ENCODE peak calls at places on chromosomes 16 and 17, in four cellular contexts. C is GM23338, N is PC-3, B is neural progenitor cell. Y is an unnamed sample.

GRCh38 chr17:8137645-8138342 is 13.9 kb upstream of the HES7 start:
- DNase-seq in N (no peak), B (no peak), C (no peak), Y (no peak)

GRCh38 chr17:38598536-38598935 is 7.2 kb downstream of the SRCIN1 start:
- DNase-seq in B (peak; percentile 95), N (peak; percentile 76), C (peak; percentile 99), Y (peak; percentile 72)

GRCh38 chr16:66289986-66290385 is 76.5 kb upstream of the CDH5 start:
- DNase-seq in C (no peak), N (no peak), B (no peak), Y (no peak)

GRCh38 chr16:4351880-4352279 is 759 bp upstream of the PAM16 start:
- DNase-seq in B (no peak), N (peak; percentile 62), C (no peak), Y (no peak)

GRCh38 chr17:57861737-57862409 is 12.0 kb upstream of the MRPS23 start:
- DNase-seq in C (peak; percentile 73), N (peak; percentile 43), B (peak; percentile 68), Y (no peak)

GRCh38 chr17:48011405-48012150 is 26.0 kb downstream of the COPZ2 start:
- DNase-seq in C (peak; percentile 80), B (peak; percentile 64), N (peak; percentile 82), Y (peak; percentile 70)

GRCh38 chr16:65510850-65511249 is 389.0 kb upstream of the CDH11 start:
- DNase-seq in C (no peak), B (no peak), N (no peak), Y (no peak)

GRCh38 chr16:57093845-57094564 is 1.6 kb downstream of the CPNE2 start:
- DNase-seq in B (no peak), N (peak; percentile 12), C (no peak), Y (no peak)

GRCh38 chr16:68162413-68162812 is 73.5 kb downstream of the ESRP2 start:
- DNase-seq in N (no peak), C (no peak), B (no peak), Y (no peak)

GRCh38 chr16:31480851-31481250 is 2.1 kb upstream of the SLC5A2 start:
- DNase-seq in B (no peak), N (no peak), C (no peak), Y (no peak)

GRCh38 chr17:6713130-6713917 is at the start of gene SLC13A5:
- DNase-seq in N (no peak), C (peak; percentile 91), B (peak; percentile 93), Y (no peak)

GRCh38 chr17:6711681-6712057 is 1.5 kb downstream of the SLC13A5 start:
- DNase-seq in B (no peak), C (no peak), N (no peak), Y (no peak)

GRCh38 chr17:6713918-6714271 is 726 bp upstream of the SLC13A5 start:
- DNase-seq in B (peak; percentile 56), C (peak; percentile 53), N (no peak), Y (no peak)

GRCh38 chr17:6712058-6712853 is 913 bp downstream of the SLC13A5 start:
- DNase-seq in B (peak; percentile 73), C (peak; percentile 78), N (no peak), Y (no peak)

DNA sequence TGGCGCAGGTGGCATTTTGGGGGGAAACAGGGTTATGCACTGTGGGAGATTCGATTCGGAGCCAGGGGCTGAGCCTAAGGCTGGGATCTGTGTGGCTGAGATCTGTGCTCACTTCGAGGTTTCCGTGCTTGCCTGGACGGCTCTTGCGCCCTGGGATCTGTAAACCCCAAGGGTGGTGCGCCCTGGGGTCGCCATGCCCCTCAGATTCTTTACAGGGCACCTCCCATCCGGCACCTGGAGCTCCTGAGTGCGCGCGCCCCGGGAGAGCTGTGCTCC is 377 bp downstream of the SLC13A5 start:
- DNase-seq in C (no peak), N (no peak), B (no peak), Y (no peak)
- TF ChIP-seq EZH2 in C (no peak), N (no peak), B (no peak), Y (no peak)

DNA sequence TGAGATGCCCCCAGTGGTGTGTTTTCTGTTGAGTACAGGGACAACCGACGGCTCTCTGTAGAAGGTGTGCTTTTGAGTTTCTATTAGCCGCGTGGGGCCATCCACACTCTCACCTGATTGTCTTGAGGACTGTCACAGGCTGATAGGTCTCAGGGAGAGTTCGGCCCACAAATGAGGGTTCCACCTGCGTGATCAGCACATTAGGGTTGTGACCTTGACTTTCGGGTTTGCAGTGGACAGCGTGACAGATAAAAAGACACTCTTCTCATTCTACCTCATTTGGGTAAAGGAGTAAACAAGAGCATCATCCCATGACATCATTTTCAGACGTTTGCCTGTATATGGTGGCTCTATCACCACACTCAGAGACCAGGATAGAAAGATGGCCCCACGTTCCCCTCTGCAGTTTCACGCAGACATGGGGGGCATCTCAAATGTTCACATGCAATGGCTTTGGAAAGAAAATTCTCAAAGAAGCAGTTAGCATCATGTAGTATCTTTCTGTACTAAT is 74.3 kb upstream of the MRTFB start:
- DNase-seq in C (no peak), N (no peak), B (no peak), Y (no peak)
- H3K27ac ChIP-seq in C (no peak overlapping the region), N (no peak overlapping the region), B (no peak overlapping the region), Y (no peak overlapping the region)

GRCh38 chr16:27270389-27270788 is 1.8 kb upstream of the NSMCE1 start:
- DNase-seq in C (no peak), B (no peak), N (no peak), Y (no peak)

GRCh38 chr16:27267037-27267677 is 1.4 kb downstream of the NSMCE1 start:
- DNase-seq in N (no peak), C (no peak), B (no peak), Y (no peak)

GRCh38 chr16:27268376-27269299 is at the start of gene NSMCE1:
- DNase-seq in N (peak; percentile 94), B (peak; percentile 92), C (peak; percentile 97), Y (peak; percentile 95)

GRCh38 chr16:27272076-27272475 is 3.5 kb upstream of the NSMCE1 start:
- DNase-seq in N (no peak), C (no peak), B (no peak), Y (no peak)

DNA sequence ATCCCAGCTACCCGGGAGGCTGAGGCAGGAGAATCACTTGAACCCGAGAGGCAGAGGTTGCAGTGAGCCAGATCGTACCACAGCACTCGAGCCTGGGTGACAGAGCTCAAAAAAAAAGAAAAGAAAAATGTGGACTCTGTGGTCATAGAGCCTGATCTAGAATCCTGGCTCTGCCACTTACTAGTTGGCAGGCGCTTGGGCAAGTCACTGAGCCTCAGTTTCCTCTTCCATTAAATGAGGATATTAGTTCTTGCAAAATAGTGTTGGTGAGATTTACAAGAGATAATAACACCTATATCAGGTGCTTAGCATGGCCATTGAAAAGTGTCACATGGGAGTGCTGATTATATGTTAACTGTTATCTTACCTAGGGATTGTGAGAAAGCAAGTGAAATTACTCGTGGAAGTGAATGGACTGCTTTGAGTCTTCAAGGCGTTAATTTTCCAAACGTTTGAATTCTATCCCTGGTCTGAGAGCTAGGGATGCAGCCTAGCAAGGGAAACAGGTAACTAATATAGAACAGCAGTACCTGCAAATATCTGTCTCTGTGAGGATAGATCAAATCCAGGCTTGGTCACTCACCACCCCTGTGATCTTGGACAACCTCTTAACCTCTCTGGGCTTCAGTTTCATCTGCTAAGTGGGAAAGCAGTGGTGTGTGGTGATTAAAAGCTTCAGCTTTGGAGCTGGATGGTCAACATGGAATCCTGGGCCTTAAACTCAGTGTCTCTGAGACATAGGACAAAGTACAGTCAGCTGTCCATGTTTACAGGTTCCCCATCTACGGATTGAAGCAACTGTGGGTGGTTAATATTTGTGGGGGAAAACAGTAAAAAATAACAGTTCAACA is 953 bp upstream of the NSMCE1 start:
- DNase-seq in N (no peak), C (no peak), B (no peak), Y (no peak)
- H2AFZ ChIP-seq in N (no peak overlapping the region), C (peak overlapping the region; percentile 56), B (no peak overlapping the region), Y (peak overlapping the region; percentile 94)

GRCh38 chr16:30009990-30010816 is 624 bp downstream of the DOC2A start:
- DNase-seq in B (no peak), C (peak; percentile 30), N (no peak), Y (no peak)
- TF ChIP-seq EZH2 in B (no peak), C (no peak), N (no peak), Y (no peak)

GRCh38 chr16:11679941-11680911 is 12.0 kb downstream of the SNN start:
- DNase-seq in N (no peak), B (no peak), C (no peak), Y (peak; percentile 41)

GRCh38 chr16:11682655-11683096 is 14.4 kb downstream of the SNN start:
- DNase-seq in C (no peak), B (no peak), N (no peak), Y (peak; percentile 64)

GRCh38 chr16:11683140-11683539 is 14.9 kb downstream of the SNN start:
- DNase-seq in N (no peak), B (no peak), C (no peak), Y (no peak)

GRCh38 chr16:11681526-11681925 is 13.3 kb downstream of the SNN start:
- DNase-seq in N (no peak), C (no peak), B (no peak), Y (peak; percentile 69)

GRCh38 chr16:11681977-11682654 is 13.9 kb downstream of the SNN start:
- DNase-seq in N (no peak), C (no peak), B (no peak), Y (peak; percentile 76)
- H3K27ac ChIP-seq in N (no peak overlapping the region), C (peak overlapping the region; percentile 34), B (no peak overlapping the region), Y (peak overlapping the region; percentile 92)

DNA sequence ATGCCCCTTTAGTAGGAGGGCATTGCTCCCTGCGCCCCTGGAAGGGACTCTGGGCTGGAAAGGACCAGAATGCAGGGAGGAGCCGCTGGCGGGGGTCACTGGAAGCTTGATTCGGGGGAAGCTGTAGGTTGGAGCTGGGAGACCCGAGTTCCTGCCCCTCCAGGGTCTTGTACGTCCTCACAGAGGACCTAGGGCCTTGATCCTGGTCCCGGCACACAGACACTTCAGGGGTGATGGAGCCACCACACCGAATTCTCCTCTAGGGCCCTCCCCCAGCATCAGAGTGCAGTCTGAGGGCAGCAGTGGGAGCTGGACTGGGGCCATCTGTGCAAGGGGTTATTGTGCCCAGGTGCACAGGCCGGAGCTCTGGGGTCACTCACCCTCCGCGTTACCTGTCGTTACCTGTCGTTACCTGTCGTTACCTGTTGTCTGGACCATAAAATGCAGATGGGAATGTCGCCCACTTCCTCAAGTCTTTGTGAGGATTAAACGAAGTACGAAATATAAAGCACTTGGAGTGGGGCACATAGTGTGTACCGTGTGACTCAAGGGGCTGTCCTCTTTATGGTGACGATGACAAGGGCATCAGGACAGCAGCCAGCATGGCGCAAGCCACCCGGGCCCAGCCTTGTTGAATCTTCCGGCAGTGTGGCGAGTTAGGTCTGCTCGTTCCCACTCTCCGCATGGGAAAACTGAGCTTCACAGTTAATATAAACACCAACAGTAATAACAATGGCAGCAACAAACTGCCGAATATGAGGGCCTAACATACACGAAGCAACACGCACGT is 48.6 kb downstream of the CMIP start:
- DNase-seq in N (peak; percentile 64), B (no peak), C (no peak), Y (no peak)
- H2AFZ ChIP-seq in N (peak overlapping the region; percentile 5), B (no peak overlapping the region), C (no peak overlapping the region), Y (no peak overlapping the region)

Y was measured in MM.1S.